ENCODE peak calls at places on chromosomes 11 and 22, in six cellular contexts. P is left ventricle myocardium inferior, U is body of pancreas, K is choroid plexus epithelial cell, D is HFF-Myc, G is coronary artery. I is an unnamed sample.

GRCh38 chr22:45284705-45285305 is at the start of gene UPK3A:
- DNase-seq in P (peak), U (peak), K (no peak), D (no peak), G (no peak), I (no peak)

GRCh38 chr11:62548545-62549335 is 2.1 kb upstream of the AHNAK start:
- DNase-seq in P (peak), U (peak), K (peak), D (no peak), G (no peak), I (no peak)

GRCh38 chr22:50444663-50445062 is 30.2 kb downstream of the SBF1 start:
- DNase-seq in P (no peak), U (no peak), K (peak), D (peak), G (no peak), I (peak)

GRCh38 chr22:46201059-46201757 is 48.9 kb downstream of the CDPF1 start:
- DNase-seq in P (no peak), U (no peak), K (no peak), D (no peak), G (no peak), I (peak)

GRCh38 chr11:123321641-123322040 is 108.4 kb upstream of the GRAMD1B start:
- DNase-seq in P (no peak), U (no peak), K (no peak), D (no peak), G (no peak), I (no peak)

GRCh38 chr11:67407700-67408163 is 3.8 kb downstream of the TBC1D10C start:
- DNase-seq in P (no peak), U (no peak), K (no peak), D (no peak), G (no peak), I (no peak)

GRCh38 chr11:98495016-98495415 is 525.7 kb upstream of the CNTN5 start:
- DNase-seq in P (no peak), U (no peak), K (no peak), D (no peak), G (no peak), I (no peak)

GRCh38 chr22:43956383-43956782 is 1.1 kb downstream of the SAMM50 start:
- DNase-seq in P (no peak), U (no peak), K (no peak), D (no peak), G (no peak), I (no peak)

GRCh38 chr22:29165336-29166060 is 40.2 kb upstream of the EMID1 start:
- DNase-seq in P (no peak), U (no peak), K (no peak), D (no peak), G (peak), I (no peak)

GRCh38 chr11:7571640-7572000 is 57.8 kb downstream of the PPFIBP2 start:
- DNase-seq in P (peak), U (peak), K (peak), D (no peak), G (no peak), I (no peak)

GRCh38 chr11:92885600-92885999 is 83.9 kb upstream of the MTNR1B start:
- DNase-seq in P (no peak), U (no peak), K (no peak), D (no peak), G (no peak), I (no peak)

GRCh38 chr11:60145677-60146076 is 37.2 kb downstream of the MS4A6A start:
- DNase-seq in P (no peak), U (no peak), K (no peak), D (no peak), G (no peak), I (no peak)

GRCh38 chr22:44381761-44382454 is 69.2 kb upstream of the SHISAL1 start:
- DNase-seq in P (no peak), U (no peak), K (no peak), D (no peak), G (peak), I (no peak)

GRCh38 chr22:17772249-17772962 is 1.9 kb downstream of the BID start:
- DNase-seq in P (no peak), U (no peak), K (no peak), D (no peak), G (no peak), I (no peak)
- H3K4me3 ChIP-seq in P (peak), U (no peak), K (peak), D (peak), G (peak), I (no peak)

DNA sequence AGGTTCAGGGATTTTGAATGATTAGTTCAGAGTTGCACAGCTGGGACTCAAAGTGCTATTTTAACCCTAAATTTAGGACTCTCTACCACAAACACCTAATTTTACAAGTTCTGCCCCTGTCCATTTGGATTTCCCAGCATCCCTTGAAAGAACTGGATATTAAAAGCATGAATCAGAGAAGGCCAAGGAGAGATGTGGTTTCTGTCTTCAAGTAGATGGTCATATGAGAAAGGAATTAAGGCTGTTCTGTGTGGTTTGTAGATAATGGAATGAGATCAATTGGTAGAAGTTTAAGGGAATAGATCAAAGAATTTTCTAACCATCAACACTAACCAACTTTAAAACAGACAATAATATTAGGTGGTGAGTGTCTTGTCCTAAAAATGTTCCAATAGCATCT is 106.4 kb upstream of the TENM4 start:
- DNase-seq in P (no peak), U (no peak), K (peak), D (no peak), G (no peak), I (no peak)
- TF ChIP-seq CTCF in P (no peak), U (no peak), K (no peak), D (no peak), G (no peak), I (no peak)

DNA sequence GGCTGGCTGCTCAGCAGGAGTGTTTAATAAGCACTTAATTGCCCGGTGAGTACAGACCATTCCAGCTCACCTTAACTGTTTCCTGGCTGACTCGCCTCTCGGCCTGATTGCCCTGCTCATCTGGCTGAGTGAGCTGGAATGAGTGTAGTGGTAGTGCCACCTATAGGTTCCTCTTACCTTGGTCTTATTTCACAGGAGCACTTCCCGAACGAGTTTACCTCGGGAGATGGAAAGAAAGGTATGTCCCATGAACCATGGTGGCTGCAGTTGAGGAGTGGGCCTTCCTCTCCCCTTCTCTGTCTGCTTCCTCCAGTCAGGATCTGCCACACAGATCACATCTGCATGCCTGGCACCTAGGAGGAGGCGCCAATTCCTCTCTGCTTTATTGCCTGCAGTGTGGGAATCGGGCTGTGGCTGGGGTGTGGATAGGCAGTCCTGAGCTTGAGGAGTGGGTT is 26.7 kb downstream of the UPB1 start:
- DNase-seq in P (no peak), U (peak), K (peak), D (no peak), G (no peak), I (peak)
- H3K4me3 ChIP-seq in P (no peak), U (no peak), K (no peak), D (no peak), G (no peak), I (no peak)

GRCh38 chr22:38504731-38505594 is 1.1 kb downstream of the DDX17 start:
- DNase-seq in P (peak), U (peak), K (peak), D (no peak), G (no peak), I (no peak)

GRCh38 chr22:38501797-38502672 is 4.1 kb downstream of the DDX17 start:
- DNase-seq in P (no peak), U (no peak), K (no peak), D (no peak), G (no peak), I (no peak)

GRCh38 chr22:38505595-38506117 is 455 bp downstream of the DDX17 start:
- DNase-seq in P (peak), U (peak), K (peak), D (no peak), G (peak), I (no peak)

GRCh38 chr22:38503021-38503420 is 3.1 kb downstream of the DDX17 start:
- DNase-seq in P (no peak), U (no peak), K (no peak), D (no peak), G (no peak), I (no peak)

GRCh38 chr22:38506118-38506962 is at the start of gene DDX17:
- DNase-seq in P (peak), U (peak), K (peak), D (peak), G (peak), I (peak)
- TF ChIP-seq CTCF in P (no peak), U (peak), K (no peak), D (no peak), G (no peak), I (no peak)

GRCh38 chr11:114058871-114059277 is 637 bp upstream of the ZBTB16 start:
- DNase-seq in P (peak), U (peak), K (no peak), D (no peak), G (no peak), I (no peak)

GRCh38 chr11:114061053-114062049 is 1.8 kb downstream of the ZBTB16 start:
- DNase-seq in P (peak), U (peak), K (peak), D (no peak), G (no peak), I (no peak)

GRCh38 chr11:114059278-114059983 is at the start of gene ZBTB16:
- DNase-seq in P (peak), U (peak), K (peak), D (no peak), G (peak), I (no peak)

GRCh38 chr11:114060402-114061052 is 1.0 kb downstream of the ZBTB16 start:
- DNase-seq in P (peak), U (peak), K (no peak), D (no peak), G (no peak), I (no peak)

DNA sequence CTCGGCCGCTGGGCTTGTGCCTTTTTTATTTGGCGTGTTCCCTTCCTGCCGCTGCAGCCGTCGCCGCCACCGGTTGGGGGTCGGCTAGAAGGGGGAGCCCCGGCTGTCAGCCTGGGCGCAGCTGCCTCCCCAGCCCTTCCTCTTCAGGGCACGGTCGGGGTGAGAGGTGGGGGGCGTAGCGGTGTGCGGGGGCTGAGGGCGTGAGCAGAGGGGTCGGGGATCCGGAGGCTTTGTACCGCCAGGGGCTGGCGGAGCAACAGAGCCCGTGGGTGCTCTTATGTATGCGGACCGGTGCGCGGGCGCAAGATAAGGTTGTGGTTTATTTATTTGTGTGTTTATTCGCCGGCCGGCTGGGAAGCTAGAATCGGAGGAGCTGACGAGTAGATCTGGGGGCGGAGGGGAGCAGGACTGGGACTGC is 482 bp downstream of the ZBTB16 start:
- DNase-seq in P (peak), U (peak), K (peak), D (no peak), G (no peak), I (no peak)
- H3K4me3 ChIP-seq in P (peak), U (peak), K (peak), D (no peak), G (peak), I (peak)

GRCh38 chr11:6569706-6570105 is 33.7 kb downstream of the RRP8 start:
- DNase-seq in P (no peak), U (no peak), K (no peak), D (no peak), G (no peak), I (no peak)

GRCh38 chr11:6566704-6567370 is 36.6 kb downstream of the RRP8 start:
- DNase-seq in P (no peak), U (no peak), K (no peak), D (no peak), G (no peak), I (no peak)

GRCh38 chr11:6567371-6567745 is 36.1 kb downstream of the RRP8 start:
- DNase-seq in P (no peak), U (no peak), K (no peak), D (no peak), G (no peak), I (no peak)

GRCh38 chr11:6565988-6566703 is 37.3 kb downstream of the RRP8 start:
- DNase-seq in P (no peak), U (no peak), K (no peak), D (no peak), G (no peak), I (no peak)

DNA sequence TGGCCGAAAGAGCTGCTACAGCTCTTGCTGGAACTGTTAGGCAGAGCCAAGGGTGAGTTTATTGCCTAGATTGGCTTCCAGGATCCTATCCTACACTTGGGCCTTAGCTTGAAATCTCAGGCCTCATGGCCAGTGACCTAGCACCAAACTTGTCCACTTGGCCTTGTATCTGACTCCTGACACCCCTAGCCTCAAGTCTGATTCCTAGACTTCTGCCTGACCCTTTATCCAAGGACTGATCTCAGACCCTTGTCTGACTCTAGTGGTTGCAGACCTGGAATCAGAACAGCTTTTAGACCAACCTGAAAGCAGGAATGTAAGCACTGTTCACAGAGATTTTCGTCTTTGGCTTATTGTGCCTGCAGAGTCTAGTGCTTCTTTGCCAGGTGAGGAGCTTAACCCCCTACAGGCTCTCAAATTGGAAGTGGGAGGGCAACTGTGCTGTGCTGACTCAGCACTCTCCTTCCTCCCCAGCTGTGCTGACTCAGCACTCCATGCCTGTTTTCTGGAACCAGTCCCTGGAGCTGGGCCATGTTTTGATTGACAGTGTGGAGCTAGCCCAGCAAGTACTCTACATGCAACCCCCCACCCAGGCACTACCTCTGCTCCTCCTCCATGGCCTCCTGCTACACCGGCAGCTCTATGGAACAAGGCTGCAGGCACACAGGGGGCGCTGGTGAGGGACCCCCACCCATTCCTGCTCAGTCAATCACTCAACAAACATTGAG is 35.1 kb downstream of the RRP8 start:
- DNase-seq in P (peak), U (peak), K (peak), D (peak), G (no peak), I (no peak)
- TF ChIP-seq CTCF in P (no peak), U (no peak), K (peak), D (no peak), G (no peak), I (no peak)

GRCh38 chr22:48981671-48982070 is 846.0 kb downstream of the BRD1 start:
- DNase-seq in P (no peak), U (no peak), K (no peak), D (no peak), G (no peak), I (no peak)

GRCh38 chr22:48980918-48981317 is 846.8 kb downstream of the BRD1 start:
- DNase-seq in P (no peak), U (no peak), K (no peak), D (no peak), G (no peak), I (no peak)

GRCh38 chr22:48982321-48982905 is 845.3 kb downstream of the BRD1 start:
- DNase-seq in P (no peak), U (no peak), K (no peak), D (no peak), G (peak), I (no peak)

GRCh38 chr22:48980409-48980808 is 847.3 kb downstream of the BRD1 start:
- DNase-seq in P (no peak), U (no peak), K (no peak), D (no peak), G (no peak), I (no peak)

GRCh38 chr22:48984639-48985038 is 843.0 kb downstream of the BRD1 start:
- DNase-seq in P (no peak), U (no peak), K (no peak), D (no peak), G (no peak), I (no peak)
- H3K4me3 ChIP-seq in P (no peak), U (no peak), K (no peak), D (no peak), G (no peak), I (no peak)

GRCh38 chr22:39999144-39999757 is 4.5 kb downstream of the FAM83F start:
- DNase-seq in P (no peak), U (no peak), K (peak), D (no peak), G (peak), I (no peak)
- TF ChIP-seq CTCF in P (no peak), U (no peak), K (peak), D (no peak), G (no peak), I (no peak)